ENCODE peak calls at places on chromosomes 11 and 22, in four cellular contexts. Q, H, X and K are unnamed samples.

GRCh38 chr11:115613986-115614625 is 109.9 kb upstream of the CADM1 start:
- DNase-seq in Q (no peak), H (peak), X (no peak), K (no peak)

GRCh38 chr11:67436459-67437081 is 912 bp downstream of the PTPRCAP start:
- DNase-seq in Q (peak), H (no peak), X (no peak), K (no peak)

GRCh38 chr22:19565921-19566598 is 41.9 kb upstream of the CLDN5 start:
- DNase-seq in Q (no peak), H (peak), X (no peak), K (no peak)

GRCh38 chr22:30754971-30755759 is 60.5 kb downstream of the OSBP2 start:
- DNase-seq in Q (peak), H (peak), X (peak), K (peak)

GRCh38 chr11:62542111-62542745 is 4.4 kb downstream of the AHNAK start:
- DNase-seq in Q (peak), H (no peak), X (no peak), K (no peak)

GRCh38 chr22:19704355-19705015 is 9.8 kb upstream of the SEPTIN5 start:
- DNase-seq in Q (no peak), H (no peak), X (no peak), K (no peak)

GRCh38 chr11:67441731-67442401 is 1.4 kb downstream of the CORO1B start:
- DNase-seq in Q (no peak), H (no peak), X (no peak), K (no peak)

GRCh38 chr22:31098633-31099110 is 8.7 kb downstream of the SELENOM start:
- DNase-seq in Q (no peak), H (no peak), X (no peak), K (no peak)

GRCh38 chr11:38005597-38005996 is 1407.6 kb upstream of the RAG2 start:
- DNase-seq in Q (no peak), H (peak), X (no peak), K (no peak)

GRCh38 chr11:78189851-78190250 is 1.1 kb downstream of the USP35 start:
- DNase-seq in Q (no peak), H (no peak), X (no peak), K (no peak)

GRCh38 chr11:118691926-118692830 is 12.7 kb upstream of the TREH start:
- DNase-seq in Q (peak), H (peak), X (no peak), K (peak)

GRCh38 chr11:79087238-79087956 is 353.4 kb downstream of the TENM4 start:
- DNase-seq in Q (no peak), H (peak), X (no peak), K (peak)

GRCh38 chr11:122714021-122714420 is 58.5 kb downstream of the UBASH3B start:
- DNase-seq in Q (no peak), H (no peak), X (no peak), K (no peak)

GRCh38 chr11:63918576-63919171 is 1.7 kb upstream of the RCOR2 start:
- DNase-seq in Q (no peak), H (peak), X (no peak), K (no peak)

GRCh38 chr11:57938351-57938750 is 85.3 kb upstream of the OR9Q1 start:
- DNase-seq in Q (no peak), H (no peak), X (no peak), K (no peak)